ENCODE peak calls at places on chromosome 5, in nine cellular contexts. U, O, G, B, X, Y, K, C and F are unnamed samples.

GRCh38 chr5:98771389-98772109 is 1.9 kb upstream of the RGMB start:
- DNase-seq in O (peak), C (peak), Y (peak), U (no peak), G (peak), B (peak), K (peak), X (peak), F (peak)

GRCh38 chr5:66966439-66966838 is 230.2 kb downstream of the CD180 start:
- DNase-seq in O (no peak), B (no peak), G (no peak), C (no peak), U (no peak), Y (no peak), X (no peak), K (no peak), F (no peak)

GRCh38 chr5:35854248-35854647 is 2.4 kb upstream of the IL7R start:
- DNase-seq in G (peak), B (no peak), Y (no peak), X (no peak), U (no peak), C (no peak), K (no peak), O (no peak), F (no peak)

GRCh38 chr5:103929310-103930003 is 366.9 kb upstream of the NUDT12 start:
- DNase-seq in X (peak), C (no peak), U (no peak), Y (no peak), K (peak), O (no peak), G (no peak), B (no peak), F (no peak)

GRCh38 chr5:72121052-72121451 is 13.8 kb downstream of the MAP1B start:
- DNase-seq in G (no peak), C (no peak), U (no peak), K (no peak), B (no peak), O (no peak), Y (no peak), X (no peak), F (no peak)

GRCh38 chr5:126351138-126351537 is 72.1 kb upstream of the GRAMD2B start:
- DNase-seq in B (no peak), X (peak), G (no peak), K (no peak), C (no peak), U (no peak), Y (peak), O (peak), F (no peak)

GRCh38 chr5:108661590-108662219 is 86.0 kb upstream of the FER start:
- DNase-seq in C (no peak), X (peak), U (no peak), B (no peak), G (no peak), Y (peak), O (peak), K (peak), F (no peak)

GRCh38 chr5:21919417-21920022 is 933.6 kb downstream of the CDH12 start:
- DNase-seq in C (no peak), X (peak), G (peak), O (peak), Y (peak), U (no peak), B (no peak), K (peak), F (peak)

GRCh38 chr5:180287868-180288267 is 4.0 kb downstream of the MAPK9 start:
- DNase-seq in G (no peak), X (no peak), K (no peak), C (no peak), O (no peak), U (no peak), Y (no peak), B (no peak), F (no peak)

GRCh38 chr5:107213025-107213424 is 457.7 kb downstream of the EFNA5 start:
- DNase-seq in X (no peak), U (no peak), B (no peak), Y (no peak), C (no peak), G (no peak), K (no peak), O (no peak), F (no peak)

GRCh38 chr5:55159763-55160492 is at the start of gene GPX8:
- DNase-seq in Y (peak), K (peak), G (no peak), C (peak), O (peak), U (no peak), B (peak), X (peak), F (no peak)

GRCh38 chr5:126443374-126443851 is 20.2 kb downstream of the GRAMD2B start:
- DNase-seq in G (no peak), X (no peak), C (no peak), B (no peak), K (no peak), Y (peak), O (no peak), U (no peak), F (peak)

GRCh38 chr5:159978358-159978757 is 30.6 kb upstream of the TTC1 start:
- DNase-seq in B (no peak), O (no peak), Y (no peak), U (no peak), K (no peak), G (no peak), X (no peak), C (no peak), F (no peak)

GRCh38 chr5:133365326-133365725 is 247.0 kb downstream of the FSTL4 start:
- DNase-seq in U (no peak), C (no peak), B (no peak), K (no peak), O (no peak), X (no peak), G (peak), Y (no peak), F (no peak)

GRCh38 chr5:133366966-133367365 is 245.4 kb downstream of the FSTL4 start:
- DNase-seq in O (no peak), G (no peak), K (no peak), B (no peak), C (no peak), Y (no peak), U (no peak), X (no peak), F (no peak)

GRCh38 chr5:133365738-133366137 is 246.6 kb downstream of the FSTL4 start:
- DNase-seq in K (no peak), C (no peak), O (no peak), U (no peak), G (no peak), X (no peak), Y (no peak), B (no peak), F (no peak)

GRCh38 chr5:133367413-133367812 is 244.9 kb downstream of the FSTL4 start:
- DNase-seq in C (no peak), B (no peak), O (no peak), Y (no peak), X (no peak), K (no peak), G (no peak), U (peak), F (no peak)

DNA sequence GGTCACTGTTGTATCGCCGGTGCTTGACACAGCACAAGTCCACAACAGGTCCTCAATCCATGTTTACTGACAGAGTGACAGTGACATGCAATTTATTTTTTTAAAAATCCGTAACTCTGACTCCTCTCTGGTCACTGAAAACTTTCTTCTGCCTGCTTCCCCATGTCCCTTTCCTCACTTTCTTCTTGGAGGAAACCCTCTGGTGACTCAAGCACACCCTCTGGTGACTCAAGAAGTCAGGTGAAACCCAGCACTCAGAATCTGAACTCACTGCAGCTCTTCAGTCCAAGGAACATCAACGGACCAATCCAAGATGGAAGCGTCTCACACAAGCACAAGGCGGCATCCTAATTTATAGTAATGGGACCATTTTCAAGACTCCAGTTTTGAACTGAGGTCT is 245.9 kb downstream of the FSTL4 start:
- DNase-seq in X (peak), G (no peak), Y (no peak), O (no peak), U (no peak), B (no peak), K (no peak), C (no peak), F (no peak)
- TF ChIP-seq CTCF in X (peak), G (no peak), Y (no peak), O (no peak), U (no peak), B (no peak), K (no peak), C (no peak), F (no peak)

GRCh38 chr5:170603578-170604565 is 100.1 kb downstream of the KCNIP1 start:
- DNase-seq in U (no peak), O (peak), X (peak), K (peak), G (peak), B (no peak), C (peak), Y (peak), F (no peak)
- TF ChIP-seq CTCF in U (peak), O (peak), X (peak), K (peak), G (no peak), B (peak), C (peak), Y (peak), F (peak)

DNA sequence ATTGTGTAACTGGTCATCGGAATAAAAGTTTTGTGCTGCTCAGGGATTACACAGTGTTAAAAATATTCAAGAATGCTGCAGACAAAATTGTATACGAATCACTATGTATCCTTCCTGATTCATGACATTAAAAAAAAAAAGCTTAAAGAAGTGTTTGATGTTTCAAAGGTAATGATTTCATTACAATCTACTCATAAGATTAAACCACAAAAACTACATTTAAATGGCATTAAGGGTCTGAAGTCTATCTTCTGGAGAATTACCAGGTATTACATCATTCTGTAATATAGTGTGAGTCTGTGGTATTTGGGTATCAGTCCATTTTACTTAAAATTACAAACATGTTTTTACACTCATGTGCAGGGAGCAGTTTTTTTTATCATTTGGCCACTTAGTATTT is 324.4 kb downstream of the NDUFS4 start:
- DNase-seq in O (no peak), G (no peak), K (no peak), Y (no peak), U (no peak), B (no peak), C (no peak), X (peak), F (no peak)
- TF ChIP-seq CTCF in O (no peak), G (no peak), K (no peak), Y (no peak), U (no peak), B (no peak), C (no peak), X (no peak), F (no peak)

DNA sequence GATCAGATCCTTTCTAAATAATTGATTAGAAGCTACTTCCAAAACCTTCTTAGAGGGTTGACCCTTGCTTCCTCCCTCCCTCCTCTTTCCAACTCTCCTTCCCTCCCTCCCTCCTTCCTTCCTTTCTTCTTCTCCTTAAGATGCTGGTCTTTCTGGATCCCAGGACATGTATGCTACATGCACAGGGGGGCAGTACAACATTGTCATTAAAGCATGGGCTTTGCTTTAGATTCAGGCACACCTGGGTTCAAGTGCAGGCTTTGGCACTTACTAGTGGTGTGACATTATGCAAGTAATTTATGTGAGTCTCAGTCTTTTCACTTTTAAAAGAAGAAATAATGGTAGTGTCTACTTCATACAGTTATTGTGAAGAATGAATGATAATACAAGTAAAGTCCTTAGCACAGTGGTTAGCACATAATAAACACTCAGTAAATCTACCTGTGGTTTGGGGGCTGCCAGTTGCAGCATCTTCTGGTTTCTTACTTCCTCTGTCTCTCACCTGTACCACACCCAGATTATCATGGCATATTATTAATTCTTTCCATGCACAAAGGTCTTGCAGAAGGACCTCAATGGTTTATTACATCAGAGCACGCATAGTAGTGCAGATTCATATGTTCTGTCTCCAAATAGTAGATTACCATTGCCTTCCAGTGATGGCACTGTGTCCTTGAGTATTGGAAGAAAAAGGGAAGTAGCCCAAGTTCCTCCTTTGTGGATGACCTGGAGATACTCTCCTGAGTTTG is 154.1 kb downstream of the ARHGAP26 start:
- DNase-seq in G (no peak), Y (peak), K (peak), X (peak), O (no peak), B (no peak), U (no peak), C (no peak), F (no peak)
- TF ChIP-seq CTCF in G (no peak), Y (peak), K (no peak), X (peak), O (peak), B (peak), U (no peak), C (no peak), F (peak)

DNA sequence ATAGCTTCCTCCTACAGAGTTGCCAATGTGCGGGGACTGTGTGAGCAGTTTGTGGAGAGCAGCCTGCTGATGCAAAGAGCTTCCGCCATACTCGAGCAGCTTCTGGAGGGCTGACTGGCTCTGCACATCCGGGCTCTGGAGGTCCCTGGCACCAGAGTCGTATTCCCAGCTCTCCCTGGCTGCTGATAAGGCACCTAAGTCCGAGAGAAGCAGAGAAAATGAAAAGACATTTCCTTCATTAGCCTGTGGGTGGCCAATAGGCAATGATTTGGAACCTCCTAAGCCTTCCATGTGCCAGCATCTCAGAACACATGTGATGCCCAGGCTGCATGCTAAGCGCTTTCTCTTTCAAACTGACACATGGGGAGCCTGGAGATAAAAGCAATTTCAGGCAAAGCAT is 94.3 kb downstream of the TSSK1B start:
- DNase-seq in G (no peak), C (no peak), O (no peak), U (no peak), B (no peak), Y (peak), K (no peak), X (no peak), F (no peak)
- TF ChIP-seq CTCF in G (no peak), C (no peak), O (peak), U (no peak), B (no peak), Y (peak), K (no peak), X (peak), F (peak)

GRCh38 chr5:30414078-30414477 is 779.4 kb upstream of the CDH6 start:
- DNase-seq in U (no peak), K (no peak), G (no peak), X (no peak), Y (no peak), C (no peak), B (no peak), O (no peak), F (no peak)

DNA sequence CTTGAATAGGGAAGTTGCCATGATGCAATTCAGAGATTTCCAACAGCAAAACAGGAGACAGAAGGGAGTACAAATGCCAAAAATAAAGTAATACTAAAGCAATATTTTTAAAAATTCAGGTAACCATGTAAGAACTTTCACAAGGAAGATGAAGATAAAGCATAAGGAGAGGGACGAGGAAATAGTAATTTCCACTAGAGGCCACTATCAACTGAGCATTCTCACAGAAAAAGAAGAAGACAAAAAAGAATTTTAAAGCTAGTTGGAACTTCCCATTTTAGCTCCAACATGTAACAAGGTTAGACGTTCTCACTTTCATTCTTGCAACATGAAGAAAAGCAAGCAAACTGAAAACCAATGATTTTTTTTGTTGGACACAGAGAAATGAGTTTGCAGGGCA is 779.9 kb upstream of the CDH6 start:
- DNase-seq in X (peak), B (no peak), G (no peak), K (no peak), C (no peak), U (no peak), Y (peak), O (no peak), F (no peak)
- TF ChIP-seq CTCF in X (no peak), B (no peak), G (no peak), K (peak), C (no peak), U (no peak), Y (no peak), O (peak), F (no peak)

DNA sequence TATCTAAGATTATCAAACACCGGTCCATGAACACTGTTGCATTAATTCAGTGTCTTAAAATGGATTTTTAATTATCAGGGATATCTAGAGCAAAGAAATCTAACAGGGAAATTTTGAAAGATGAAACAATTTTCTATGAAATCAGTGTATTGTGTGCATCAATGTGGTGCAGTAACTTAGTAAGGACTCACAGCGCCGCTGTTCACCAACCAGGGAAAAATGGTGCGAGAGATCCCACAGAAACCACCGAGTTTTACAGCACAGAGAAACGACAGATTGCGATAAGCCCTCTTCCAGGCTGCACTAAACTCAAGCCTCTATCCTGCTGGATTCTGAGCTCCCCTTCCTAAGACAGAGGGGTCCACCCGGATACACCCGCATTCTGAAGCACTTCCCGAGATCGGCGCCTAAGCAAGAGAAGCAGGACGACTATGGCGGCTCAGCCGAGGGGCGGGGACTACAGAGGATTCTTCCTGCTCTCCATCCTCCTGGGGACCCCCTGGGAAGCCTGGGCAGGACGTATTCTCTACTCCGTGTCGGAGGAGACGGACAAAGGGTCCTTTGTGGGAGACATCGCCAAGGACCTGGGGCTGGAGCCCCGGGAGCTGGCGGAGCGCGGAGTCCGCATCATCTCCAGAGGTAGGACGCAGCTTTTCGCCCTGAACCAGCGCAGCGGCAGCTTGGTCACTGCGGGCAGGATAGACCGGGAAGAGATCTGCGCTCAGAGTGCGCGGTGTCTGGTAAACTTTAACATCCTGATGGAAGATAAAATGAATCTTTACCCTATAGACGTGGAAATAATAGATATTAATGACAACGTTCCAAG is at the start of gene PCDHGA7:
- DNase-seq in K (peak), C (no peak), X (peak), Y (peak), O (peak), G (no peak), U (no peak), B (no peak), F (no peak)
- TF ChIP-seq CTCF in K (peak), C (no peak), X (peak), Y (peak), O (peak), G (no peak), U (no peak), B (peak), F (no peak)

GRCh38 chr5:2163457-2163856 is 280.7 kb upstream of the IRX4 start:
- DNase-seq in U (no peak), O (no peak), B (no peak), G (no peak), X (no peak), Y (no peak), K (no peak), C (no peak), F (no peak)

GRCh38 chr5:2158767-2159166 is 276.0 kb upstream of the IRX4 start:
- DNase-seq in C (no peak), G (no peak), Y (no peak), B (no peak), O (no peak), K (no peak), X (peak), U (peak), F (no peak)

GRCh38 chr5:2158109-2158508 is 275.4 kb upstream of the IRX4 start:
- DNase-seq in Y (no peak), X (no peak), B (no peak), K (peak), G (no peak), U (peak), C (no peak), O (no peak), F (no peak)

GRCh38 chr5:2163940-2164490 is 281.3 kb upstream of the IRX4 start:
- DNase-seq in G (no peak), C (no peak), K (no peak), X (no peak), U (no peak), Y (no peak), B (no peak), O (no peak), F (no peak)

GRCh38 chr5:2160811-2161210 is 278.1 kb upstream of the IRX4 start:
- DNase-seq in O (no peak), C (no peak), G (no peak), K (no peak), B (no peak), U (no peak), Y (no peak), X (no peak), F (no peak)
- TF ChIP-seq CTCF in O (no peak), C (no peak), G (no peak), K (no peak), B (no peak), U (no peak), Y (no peak), X (no peak), F (no peak)